ENCODE peak calls at places on chromosomes 5 and 9, in six cellular contexts. P is GM23248, K is MM.1S, T is PC-3, Z is GM23338, J is HCT116. M is an unnamed sample.
A peak's percentile ranks its signal among the peaks of the same experiment; 100 is the strongest.

GRCh38 chr5:10555134-10555733 is 8.6 kb upstream of the ANKRD33B start:
- DNase-seq in T (peak; percentile 100), K (no peak), J (no peak), Z (no peak), P (peak; percentile 90), M (peak; percentile 59)

GRCh38 chr5:103450333-103451061 is 112.1 kb downstream of the NUDT12 start:
- DNase-seq in P (peak; percentile 81), J (no peak), T (peak; percentile 87), K (no peak), Z (no peak), M (no peak)

GRCh38 chr9:27341545-27342294 is 44.8 kb upstream of the EQTN start:
- DNase-seq in T (no peak), P (no peak), K (no peak), J (no peak), Z (no peak), M (no peak)

GRCh38 chr9:4984171-4984570 is 901 bp upstream of the JAK2 start:
- DNase-seq in Z (no peak), J (peak; percentile 19), T (peak; percentile 36), K (peak; percentile 43), P (peak; percentile 78), M (peak; percentile 68)

GRCh38 chr9:17018001-17018491 is 116.8 kb upstream of the CNTLN start:
- DNase-seq in K (no peak), Z (no peak), P (peak; percentile 96), J (no peak), T (no peak), M (no peak)

GRCh38 chr5:181223041-181223728 is at the start of gene TRIM41:
- DNase-seq in Z (peak; percentile 99), T (peak; percentile 97), J (peak; percentile 96), P (peak; percentile 99), K (peak; percentile 99), M (peak; percentile 98)

GRCh38 chr5:171957591-171958251 is 48.7 kb downstream of the FBXW11 start:
- DNase-seq in P (no peak), T (no peak), J (no peak), K (no peak), Z (no peak), M (no peak)

GRCh38 chr9:77488439-77489126 is 159.5 kb downstream of the GNA14 start:
- DNase-seq in P (peak; percentile 61), J (peak; percentile 7), T (peak; percentile 44), K (peak; percentile 11), Z (peak; percentile 79), M (no peak)

GRCh38 chr9:136337416-136338395 is 10.4 kb downstream of the GPSM1 start:
- DNase-seq in J (no peak), Z (no peak), K (no peak), T (no peak), P (no peak), M (no peak)

GRCh38 chr9:35816708-35817107 is 1.9 kb upstream of the HINT2 start:
- DNase-seq in T (peak; percentile 6), K (no peak), Z (peak; percentile 78), P (no peak), J (no peak), M (no peak)

GRCh38 chr9:35812025-35812602 is at the start of gene SPAG8:
- DNase-seq in T (peak; percentile 83), K (peak; percentile 99), P (peak; percentile 98), Z (peak; percentile 99), J (peak; percentile 38), M (peak; percentile 96)

GRCh38 chr9:35813434-35814105 is 1.3 kb downstream of the HINT2 start:
- DNase-seq in T (peak; percentile 46), J (peak; percentile 42), P (peak; percentile 67), Z (peak; percentile 85), K (no peak), M (peak; percentile 56)

GRCh38 chr9:35814106-35814840 is 569 bp downstream of the HINT2 start:
- DNase-seq in Z (peak; percentile 87), P (peak; percentile 86), J (no peak), K (peak; percentile 81), T (peak; percentile 30), M (peak; percentile 80)

DNA sequence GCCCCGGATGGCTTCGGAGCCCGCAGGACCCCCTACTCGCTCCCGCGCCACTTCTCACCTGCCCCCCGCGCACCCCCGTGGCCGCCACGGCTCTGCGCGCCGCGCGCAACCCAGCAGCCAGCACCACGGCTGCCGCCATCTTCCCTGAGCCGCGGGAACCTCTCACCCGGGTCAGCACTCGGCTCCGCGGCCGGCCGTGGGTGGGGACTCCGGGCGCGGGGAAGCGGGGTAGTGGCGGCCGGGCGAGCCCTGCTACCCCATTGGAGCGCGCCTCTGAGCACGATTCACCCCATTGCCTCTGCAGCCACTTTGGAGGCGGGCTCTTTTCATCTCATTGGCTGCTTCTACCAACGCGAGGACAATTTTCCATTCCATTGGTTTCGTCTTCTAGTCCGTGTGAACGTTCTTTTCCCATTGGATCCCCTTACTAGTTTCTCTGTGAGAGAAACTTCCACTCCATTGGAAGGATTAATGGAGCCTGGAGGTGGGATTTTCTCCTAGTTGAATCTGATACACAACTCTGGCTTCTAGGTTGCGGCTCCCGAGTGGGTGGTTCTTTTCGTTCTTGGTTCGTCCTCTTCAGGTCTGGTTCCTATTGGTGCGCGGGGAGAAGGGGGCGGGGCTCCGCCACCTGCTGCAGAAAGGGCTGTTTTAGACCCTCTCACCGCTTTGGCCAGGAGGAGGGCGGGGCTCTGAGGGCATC is at the start of gene HINT2:
- DNase-seq in T (peak; percentile 94), K (peak; percentile 99), J (peak; percentile 98), Z (peak; percentile 100), P (peak; percentile 99), M (peak; percentile 98)
- TF ChIP-seq EZH2 in T (no peak), K (no peak), J (no peak), Z (no peak), P (no peak), M (no peak)

GRCh38 chr5:149764086-149764485 is 34.0 kb downstream of the PPARGC1B start:
- DNase-seq in Z (no peak), T (no peak), K (no peak), P (no peak), J (no peak), M (no peak)
- H3K9me2 ChIP-seq in Z (no peaks in the 10 kb centered on the region), T (no peaks in the 10 kb centered on the region), K (no peaks in the 10 kb centered on the region), P (no peaks in the 10 kb centered on the region), J (no peaks in the 10 kb centered on the region), M (no peaks in the 10 kb centered on the region)

GRCh38 chr5:38438757-38439156 is 117.7 kb downstream of the LIFR start:
- DNase-seq in Z (no peak), K (no peak), P (no peak), T (no peak), J (no peak), M (no peak)

GRCh38 chr5:38433160-38433861 is 123.1 kb downstream of the LIFR start:
- DNase-seq in P (peak; percentile 71), J (no peak), Z (no peak), T (no peak), K (peak; percentile 50), M (peak; percentile 45)

GRCh38 chr5:38431242-38431853 is 125.1 kb downstream of the LIFR start:
- DNase-seq in T (no peak), Z (no peak), K (no peak), P (no peak), J (no peak), M (no peak)

DNA sequence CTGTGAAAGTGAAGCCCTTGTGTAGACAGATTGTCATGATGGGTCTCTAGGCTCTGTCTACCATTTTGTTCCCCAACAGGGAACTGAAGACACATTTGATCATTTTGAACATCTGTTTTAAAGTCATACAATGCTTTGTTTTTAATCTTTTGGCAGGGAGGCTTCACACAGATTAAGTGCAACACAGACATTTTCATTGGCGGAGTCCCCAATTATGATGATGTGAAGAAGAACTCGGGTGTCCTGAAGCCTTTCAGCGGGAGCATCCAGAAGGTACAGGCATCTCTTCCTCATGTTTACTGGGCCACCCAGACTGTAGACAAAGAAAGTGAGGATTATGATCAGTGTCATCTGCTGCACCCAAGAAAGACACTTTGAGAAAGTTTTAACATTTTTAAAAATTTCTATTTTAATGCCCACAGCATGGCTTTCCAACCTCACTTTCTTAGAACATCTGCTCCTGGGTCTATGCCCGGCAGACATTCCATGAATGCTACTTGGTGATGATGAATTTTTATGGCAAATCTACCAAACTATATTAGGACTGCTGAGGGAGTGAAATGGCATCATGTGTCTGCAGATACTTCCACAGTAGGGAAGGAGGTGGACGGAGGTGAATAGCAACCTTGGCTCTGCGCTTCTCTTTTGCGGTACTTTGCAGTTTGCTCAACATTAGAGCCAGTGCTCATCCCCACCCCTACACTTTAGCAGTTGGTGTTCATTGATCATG is 121.3 kb downstream of the LIFR start:
- DNase-seq in J (no peak), P (peak; percentile 84), K (no peak), T (no peak), Z (no peak), M (no peak)
- TF ChIP-seq EZH2phosphoT487 in J (no peak), P (no peak), K (no peak), T (no peak), Z (no peak), M (no peak)

DNA sequence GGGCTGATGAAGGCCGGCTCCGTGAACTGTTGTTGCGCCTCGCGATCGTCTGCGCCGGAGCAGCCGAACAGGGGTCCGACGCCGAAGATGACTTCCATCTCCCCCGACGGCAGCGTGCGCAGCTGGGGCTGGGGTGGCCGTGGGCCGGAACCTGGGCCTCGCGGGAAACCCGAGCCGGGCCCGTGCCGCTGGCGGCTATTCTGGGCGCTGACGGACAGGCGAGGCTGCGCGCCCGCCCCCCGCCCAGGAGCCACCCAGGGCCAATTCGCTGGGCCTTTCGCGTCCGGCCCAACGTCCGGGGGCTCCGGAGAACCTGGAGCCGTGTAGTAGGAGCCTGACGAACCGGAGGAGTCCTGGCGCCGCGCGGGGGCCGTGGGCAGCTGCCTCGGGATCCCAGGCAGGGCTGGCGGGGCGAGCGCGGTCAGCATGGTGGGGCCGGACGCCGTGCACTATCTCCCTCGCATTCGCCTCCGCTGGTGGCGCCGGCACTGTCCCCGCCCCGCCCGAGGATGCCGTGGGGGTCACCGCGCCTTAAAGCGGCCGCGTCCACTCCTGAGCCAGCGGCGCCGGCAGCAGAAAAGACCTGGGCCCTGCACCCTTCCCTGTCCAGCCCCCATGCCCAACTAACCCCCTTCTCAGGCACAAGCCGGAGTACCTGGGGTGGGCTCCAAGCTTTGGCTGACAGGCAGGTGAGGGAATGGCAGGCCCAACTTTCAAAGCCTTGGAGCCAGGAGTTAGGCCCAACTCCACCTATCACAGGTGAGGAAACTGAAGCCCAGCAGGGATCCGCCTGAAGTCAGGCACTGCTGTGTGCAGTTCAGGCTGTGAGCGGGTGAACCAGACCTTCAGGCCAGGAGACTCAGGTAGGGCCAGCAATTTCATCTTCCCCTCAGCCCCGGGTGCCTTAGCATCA is at the start of gene PROB1:
- DNase-seq in P (peak; percentile 47), K (no peak), T (no peak), J (no peak), Z (peak; percentile 63), M (no peak)
- TF ChIP-seq EZH2 in P (no peak), K (no peak), T (no peak), J (no peak), Z (no peak), M (peak; percentile 28)

M was measured in hepatocyte.